ENCODE peak calls at places on chromosomes 12 and 14, in ten cellular contexts. One of them, this sample, is unnamed.

GRCh38 chr12:130429656-130430505 is 92.2 kb downstream of the PIWIL1 start:
- DNase-seq in NCI-H446: no peak
- DNase-seq in GM04503: no peak
- DNase-seq in substantia nigra: no peak
- DNase-seq in activated CD8-positive, alpha-beta memory T cell treated with anti-CD3 and anti-CD28 coated beads, Interleukin-2, amount 50 U/mL, for 4 hours: no peak
- DNase-seq in memory B cell: no peak
- DNase-seq in GM12892: no peak
- DNase-seq in left cardiac atrium: no peak
- DNase-seq in ureter: no peak
- DNase-seq in CD8-positive, alpha-beta T cell: no peak
- DNase-seq in this sample: no peak

GRCh38 chr14:92481811-92482559 is 31.6 kb upstream of the RIN3 start:
- DNase-seq in NCI-H446: no peak
- DNase-seq in GM04503: no peak
- DNase-seq in substantia nigra: no peak
- DNase-seq in activated CD8-positive, alpha-beta memory T cell treated with anti-CD3 and anti-CD28 coated beads, Interleukin-2, amount 50 U/mL, for 4 hours: no peak
- DNase-seq in memory B cell: no peak
- DNase-seq in GM12892: no peak
- DNase-seq in left cardiac atrium: no peak
- DNase-seq in ureter: peak
- DNase-seq in CD8-positive, alpha-beta T cell: no peak
- DNase-seq in this sample: no peak

GRCh38 chr14:23605931-23606585 is 27.5 kb upstream of the JPH4 start:
- DNase-seq in NCI-H446: no peak
- DNase-seq in GM04503: no peak
- DNase-seq in substantia nigra: no peak
- DNase-seq in activated CD8-positive, alpha-beta memory T cell treated with anti-CD3 and anti-CD28 coated beads, Interleukin-2, amount 50 U/mL, for 4 hours: no peak
- DNase-seq in memory B cell: no peak
- DNase-seq in GM12892: no peak
- DNase-seq in left cardiac atrium: no peak
- DNase-seq in ureter: no peak
- DNase-seq in CD8-positive, alpha-beta T cell: no peak
- DNase-seq in this sample: no peak

GRCh38 chr14:32329146-32329545 is at the start of gene AKAP6:
- DNase-seq in NCI-H446: no peak
- DNase-seq in GM04503: no peak
- DNase-seq in substantia nigra: peak
- DNase-seq in activated CD8-positive, alpha-beta memory T cell treated with anti-CD3 and anti-CD28 coated beads, Interleukin-2, amount 50 U/mL, for 4 hours: no peak
- DNase-seq in memory B cell: no peak
- DNase-seq in GM12892: no peak
- DNase-seq in left cardiac atrium: no peak
- DNase-seq in ureter: no peak
- DNase-seq in CD8-positive, alpha-beta T cell: no peak
- DNase-seq in this sample: peak

GRCh38 chr12:47188576-47189441 is 109.0 kb upstream of the AMIGO2 start:
- DNase-seq in NCI-H446: no peak
- DNase-seq in GM04503: peak
- DNase-seq in substantia nigra: no peak
- DNase-seq in activated CD8-positive, alpha-beta memory T cell treated with anti-CD3 and anti-CD28 coated beads, Interleukin-2, amount 50 U/mL, for 4 hours: no peak
- DNase-seq in memory B cell: no peak
- DNase-seq in GM12892: no peak
- DNase-seq in left cardiac atrium: no peak
- DNase-seq in ureter: no peak
- DNase-seq in CD8-positive, alpha-beta T cell: no peak
- DNase-seq in this sample: no peak

GRCh38 chr12:120196363-120196762 is 1.8 kb upstream of the GCN1 start:
- DNase-seq in NCI-H446: no peak
- DNase-seq in GM04503: no peak
- DNase-seq in substantia nigra: no peak
- DNase-seq in activated CD8-positive, alpha-beta memory T cell treated with anti-CD3 and anti-CD28 coated beads, Interleukin-2, amount 50 U/mL, for 4 hours: no peak
- DNase-seq in memory B cell: no peak
- DNase-seq in GM12892: no peak
- DNase-seq in left cardiac atrium: no peak
- DNase-seq in ureter: no peak
- DNase-seq in CD8-positive, alpha-beta T cell: no peak
- DNase-seq in this sample: no peak

GRCh38 chr12:84636801-84637285 is 275.8 kb downstream of the SLC6A15 start:
- DNase-seq in NCI-H446: no peak
- DNase-seq in GM04503: no peak
- DNase-seq in substantia nigra: no peak
- DNase-seq in activated CD8-positive, alpha-beta memory T cell treated with anti-CD3 and anti-CD28 coated beads, Interleukin-2, amount 50 U/mL, for 4 hours: no peak
- DNase-seq in memory B cell: no peak
- DNase-seq in GM12892: no peak
- DNase-seq in left cardiac atrium: no peak
- DNase-seq in ureter: no peak
- DNase-seq in CD8-positive, alpha-beta T cell: no peak
- DNase-seq in this sample: no peak

GRCh38 chr12:54082402-54082892 is 28.8 kb downstream of the HOXC4 start:
- DNase-seq in NCI-H446: no peak
- DNase-seq in GM04503: no peak
- DNase-seq in substantia nigra: no peak
- DNase-seq in activated CD8-positive, alpha-beta memory T cell treated with anti-CD3 and anti-CD28 coated beads, Interleukin-2, amount 50 U/mL, for 4 hours: peak
- DNase-seq in memory B cell: peak
- DNase-seq in GM12892: no peak
- DNase-seq in left cardiac atrium: no peak
- DNase-seq in ureter: no peak
- DNase-seq in CD8-positive, alpha-beta T cell: peak
- DNase-seq in this sample: no peak

GRCh38 chr14:101116065-101116464 is 212.5 kb upstream of the RTL1 start:
- DNase-seq in NCI-H446: no peak
- DNase-seq in GM04503: no peak
- DNase-seq in substantia nigra: no peak
- DNase-seq in activated CD8-positive, alpha-beta memory T cell treated with anti-CD3 and anti-CD28 coated beads, Interleukin-2, amount 50 U/mL, for 4 hours: no peak
- DNase-seq in memory B cell: no peak
- DNase-seq in GM12892: no peak
- DNase-seq in left cardiac atrium: no peak
- DNase-seq in ureter: peak
- DNase-seq in CD8-positive, alpha-beta T cell: no peak
- DNase-seq in this sample: no peak

GRCh38 chr12:21745258-21745657 is 29.2 kb downstream of the KCNJ8 start:
- DNase-seq in NCI-H446: no peak
- DNase-seq in GM04503: no peak
- DNase-seq in substantia nigra: no peak
- DNase-seq in activated CD8-positive, alpha-beta memory T cell treated with anti-CD3 and anti-CD28 coated beads, Interleukin-2, amount 50 U/mL, for 4 hours: no peak
- DNase-seq in memory B cell: no peak
- DNase-seq in GM12892: no peak
- DNase-seq in left cardiac atrium: no peak
- DNase-seq in ureter: no peak
- DNase-seq in CD8-positive, alpha-beta T cell: no peak
- DNase-seq in this sample: no peak

GRCh38 chr14:100874051-100874410 is 29.5 kb downstream of the RTL1 start:
- DNase-seq in NCI-H446: no peak
- DNase-seq in GM04503: no peak
- DNase-seq in substantia nigra: no peak
- DNase-seq in activated CD8-positive, alpha-beta memory T cell treated with anti-CD3 and anti-CD28 coated beads, Interleukin-2, amount 50 U/mL, for 4 hours: no peak
- DNase-seq in memory B cell: no peak
- DNase-seq in GM12892: no peak
- DNase-seq in left cardiac atrium: peak
- DNase-seq in ureter: no peak
- DNase-seq in CD8-positive, alpha-beta T cell: no peak
- DNase-seq in this sample: no peak

GRCh38 chr12:101086490-101086889 is 123.5 kb downstream of the SLC5A8 start:
- DNase-seq in NCI-H446: no peak
- DNase-seq in GM04503: peak
- DNase-seq in substantia nigra: no peak
- DNase-seq in activated CD8-positive, alpha-beta memory T cell treated with anti-CD3 and anti-CD28 coated beads, Interleukin-2, amount 50 U/mL, for 4 hours: no peak
- DNase-seq in memory B cell: no peak
- DNase-seq in GM12892: no peak
- DNase-seq in left cardiac atrium: no peak
- DNase-seq in ureter: no peak
- DNase-seq in CD8-positive, alpha-beta T cell: no peak
- DNase-seq in this sample: no peak

GRCh38 chr12:123532808-123533649 is 490 bp downstream of the RILPL1 start:
- DNase-seq in NCI-H446: no peak
- DNase-seq in GM04503: no peak
- DNase-seq in substantia nigra: peak
- DNase-seq in activated CD8-positive, alpha-beta memory T cell treated with anti-CD3 and anti-CD28 coated beads, Interleukin-2, amount 50 U/mL, for 4 hours: peak
- DNase-seq in memory B cell: no peak
- DNase-seq in GM12892: no peak
- DNase-seq in left cardiac atrium: peak
- DNase-seq in ureter: peak
- DNase-seq in CD8-positive, alpha-beta T cell: no peak
- DNase-seq in this sample: peak

GRCh38 chr12:29402437-29402836 is 21.5 kb upstream of the ERGIC2 start:
- DNase-seq in NCI-H446: no peak
- DNase-seq in GM04503: no peak
- DNase-seq in substantia nigra: no peak
- DNase-seq in activated CD8-positive, alpha-beta memory T cell treated with anti-CD3 and anti-CD28 coated beads, Interleukin-2, amount 50 U/mL, for 4 hours: no peak
- DNase-seq in memory B cell: no peak
- DNase-seq in GM12892: no peak
- DNase-seq in left cardiac atrium: no peak
- DNase-seq in ureter: no peak
- DNase-seq in CD8-positive, alpha-beta T cell: no peak
- DNase-seq in this sample: no peak

GRCh38 chr12:15196678-15197267 is 24.4 kb downstream of the RERG start:
- DNase-seq in NCI-H446: no peak
- DNase-seq in GM04503: no peak
- DNase-seq in substantia nigra: no peak
- DNase-seq in activated CD8-positive, alpha-beta memory T cell treated with anti-CD3 and anti-CD28 coated beads, Interleukin-2, amount 50 U/mL, for 4 hours: no peak
- DNase-seq in memory B cell: no peak
- DNase-seq in GM12892: no peak
- DNase-seq in left cardiac atrium: no peak
- DNase-seq in ureter: no peak
- DNase-seq in CD8-positive, alpha-beta T cell: no peak
- DNase-seq in this sample: no peak

GRCh38 chr12:26633591-26634210 is 199.3 kb downstream of the ITPR2 start:
- DNase-seq in NCI-H446: no peak
- DNase-seq in GM04503: peak
- DNase-seq in substantia nigra: no peak
- DNase-seq in activated CD8-positive, alpha-beta memory T cell treated with anti-CD3 and anti-CD28 coated beads, Interleukin-2, amount 50 U/mL, for 4 hours: no peak
- DNase-seq in memory B cell: no peak
- DNase-seq in GM12892: no peak
- DNase-seq in left cardiac atrium: no peak
- DNase-seq in ureter: no peak
- DNase-seq in CD8-positive, alpha-beta T cell: no peak
- DNase-seq in this sample: no peak

GRCh38 chr12:14567311-14568195 is at the start of gene PLBD1:
- DNase-seq in NCI-H446: peak
- DNase-seq in GM04503: no peak
- DNase-seq in substantia nigra: peak
- DNase-seq in activated CD8-positive, alpha-beta memory T cell treated with anti-CD3 and anti-CD28 coated beads, Interleukin-2, amount 50 U/mL, for 4 hours: no peak
- DNase-seq in memory B cell: no peak
- DNase-seq in GM12892: peak
- DNase-seq in left cardiac atrium: peak
- DNase-seq in ureter: peak
- DNase-seq in CD8-positive, alpha-beta T cell: no peak
- DNase-seq in this sample: peak

This sample was measured in neural crest cell.